ENCODE peak calls at places on chromosome 18, in seven cellular contexts. K, O, B, Z, M, E and D are unnamed samples.

GRCh38 chr18:67665266-67665665 is 148.7 kb upstream of the DSEL start:
- DNase-seq in K (no peak), O (no peak), B (no peak), Z (no peak), M (no peak), E (no peak), D (no peak)

GRCh38 chr18:40687401-40687800 is 1267.6 kb upstream of the PIK3C3 start:
- DNase-seq in K (no peak), O (no peak), B (no peak), Z (no peak), M (no peak), E (no peak), D (no peak)

GRCh38 chr18:10351221-10351795 is 103.1 kb upstream of the APCDD1 start:
- DNase-seq in K (no peak), O (no peak), B (no peak), Z (no peak), M (no peak), E (no peak), D (no peak)

GRCh38 chr18:21897811-21898210 is 157.2 kb downstream of the MIB1 start:
- DNase-seq in K (peak; percentile 76), O (no peak), B (peak; percentile 72), Z (no peak), M (peak; percentile 55), E (no peak), D (no peak)

GRCh38 chr18:26549103-26549485 is 741 bp upstream of the KCTD1 start:
- DNase-seq in K (peak; percentile 52), O (peak; percentile 70), B (peak; percentile 69), Z (no peak), M (no peak), E (peak; percentile 80), D (peak; percentile 75)

GRCh38 chr18:62485684-62486083 is 37.1 kb upstream of the ZCCHC2 start:
- DNase-seq in K (peak; percentile 36), O (no peak), B (no peak), Z (no peak), M (no peak), E (no peak), D (no peak)

GRCh38 chr18:76351961-76352581 is 143.0 kb downstream of the ZNF516 start:
- DNase-seq in K (peak; percentile 41), O (peak; percentile 72), B (peak; percentile 92), Z (peak; percentile 71), M (peak; percentile 94), E (no peak), D (no peak)

GRCh38 chr18:21656402-21656801 is 44.3 kb downstream of the SNRPD1 start:
- DNase-seq in K (no peak), O (no peak), B (no peak), Z (no peak), M (no peak), E (no peak), D (no peak)

GRCh38 chr18:76493213-76494107 is 1.6 kb downstream of the ZNF516 start:
- DNase-seq in K (peak; percentile 60), O (no peak), B (peak; percentile 33), Z (no peak), M (peak; percentile 68), E (no peak), D (no peak)

GRCh38 chr18:57542126-57542525 is 44.4 kb downstream of the FECH start:
- DNase-seq in K (no peak), O (no peak), B (no peak), Z (no peak), M (no peak), E (no peak), D (no peak)

GRCh38 chr18:46481847-46482245 is 175.2 kb downstream of the LOXHD1 start:
- DNase-seq in K (no peak), O (no peak), B (no peak), Z (no peak), M (no peak), E (no peak), D (no peak)

GRCh38 chr18:37334494-37335125 is 231.0 kb downstream of the CELF4 start:
- DNase-seq in K (no peak), O (no peak), B (peak; percentile 78), Z (no peak), M (no peak), E (no peak), D (no peak)

GRCh38 chr18:5851998-5852397 is 43.3 kb downstream of the TMEM200C start:
- DNase-seq in K (no peak), O (no peak), B (no peak), Z (no peak), M (no peak), E (no peak), D (no peak)

GRCh38 chr18:13539050-13539449 is 187.3 kb downstream of the FAM210A start:
- DNase-seq in K (peak; percentile 67), O (no peak), B (no peak), Z (no peak), M (no peak), E (no peak), D (peak; percentile 74)

GRCh38 chr18:22564036-22564435 is 146.3 kb upstream of the CTAGE1 start:
- DNase-seq in K (no peak), O (no peak), B (no peak), Z (no peak), M (no peak), E (no peak), D (no peak)

GRCh38 chr18:63317982-63318881 is 1.3 kb downstream of the BCL2 start:
- DNase-seq in K (peak; percentile 84), O (peak; percentile 83), B (peak; percentile 79), Z (peak; percentile 42), M (peak; percentile 83), E (peak; percentile 96), D (peak; percentile 87)

GRCh38 chr18:23356915-23357421 is 96.1 kb upstream of the RIOK3 start:
- DNase-seq in K (no peak), O (no peak), B (no peak), Z (no peak), M (no peak), E (no peak), D (no peak)

GRCh38 chr18:61892683-61893303 is at the start of gene RNF152:
- DNase-seq in K (peak; percentile 54), O (peak; percentile 63), B (peak; percentile 75), Z (peak; percentile 39), M (peak; percentile 43), E (no peak), D (no peak)

GRCh38 chr18:32848836-32849235 is 76.0 kb upstream of the KLHL14 start:
- DNase-seq in K (no peak), O (no peak), B (no peak), Z (no peak), M (no peak), E (no peak), D (no peak)

GRCh38 chr18:78949216-78949615 is 30.4 kb upstream of the SALL3 start:
- DNase-seq in K (no peak), O (no peak), B (no peak), Z (no peak), M (no peak), E (no peak), D (no peak)

GRCh38 chr18:45856526-45856925 is 31.1 kb downstream of the SIGLEC15 start:
- DNase-seq in K (no peak), O (no peak), B (no peak), Z (no peak), M (no peak), E (no peak), D (no peak)

GRCh38 chr18:12811191-12811950 is 72.7 kb downstream of the PTPN2 start:
- DNase-seq in K (no peak), O (no peak), B (no peak), Z (no peak), M (no peak), E (no peak), D (no peak)

GRCh38 chr18:73827801-73828200 is 319.8 kb downstream of the FBXO15 start:
- DNase-seq in K (no peak), O (no peak), B (no peak), Z (no peak), M (no peak), E (no peak), D (no peak)

GRCh38 chr18:23872701-23873550 is 141.6 kb upstream of the TTC39C start:
- DNase-seq in K (peak; percentile 90), O (no peak), B (no peak), Z (no peak), M (no peak), E (no peak), D (no peak)

GRCh38 chr18:67104700-67105284 is 411.7 kb downstream of the DSEL start:
- DNase-seq in K (peak; percentile 43), O (peak; percentile 65), B (peak; percentile 24), Z (no peak), M (peak; percentile 16), E (no peak), D (no peak)

GRCh38 chr18:21306368-21306767 is 64.3 kb downstream of the GREB1L start:
- DNase-seq in K (no peak), O (no peak), B (no peak), Z (no peak), M (no peak), E (no peak), D (no peak)

GRCh38 chr18:31555971-31556747 is 35.5 kb upstream of the TTR start:
- DNase-seq in K (peak; percentile 56), O (no peak), B (peak; percentile 44), Z (no peak), M (peak; percentile 33), E (no peak), D (no peak)

DNA sequence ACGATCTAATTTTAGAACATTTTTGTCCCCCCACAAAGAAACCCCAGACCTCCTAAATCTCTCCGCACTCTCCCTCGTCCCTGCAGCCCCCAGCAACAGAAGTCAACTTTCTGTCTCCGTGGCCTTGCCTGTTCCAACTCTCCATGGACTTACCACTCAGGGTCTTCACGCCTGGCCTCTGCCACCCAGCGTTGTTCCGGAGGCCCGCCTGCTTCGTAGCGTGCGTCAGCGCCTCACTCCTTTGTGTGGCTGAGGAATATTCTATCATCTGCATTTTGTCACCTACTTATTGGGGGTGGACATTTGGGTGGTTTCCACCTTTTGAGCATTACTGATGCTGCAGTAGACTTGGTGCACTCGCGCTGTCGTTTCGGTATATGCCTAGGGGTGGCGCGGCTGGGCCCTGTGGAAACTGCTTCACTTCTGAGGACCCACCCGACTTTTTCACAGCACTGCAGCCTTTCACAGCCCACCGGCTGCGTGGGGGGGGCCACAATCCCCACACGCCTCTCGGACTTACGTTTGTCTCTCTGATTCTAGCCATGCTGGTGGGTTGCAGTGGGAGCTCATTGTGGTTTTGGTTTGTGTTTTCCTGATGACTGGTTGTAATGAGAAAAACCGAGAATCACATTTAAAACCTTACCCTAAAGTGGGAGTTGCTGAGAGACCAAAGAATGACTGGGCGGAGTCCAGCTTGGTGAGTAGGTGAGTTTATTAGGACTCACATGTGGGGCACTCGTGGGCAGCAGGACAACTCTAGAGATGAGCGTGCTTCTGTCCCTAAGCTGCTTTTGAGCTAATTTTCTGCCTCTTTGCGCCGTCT is 1.4 kb upstream of the HSBP1L1 start:
- DNase-seq in K (peak; percentile 32), O (no peak), B (no peak), Z (no peak), M (no peak), E (no peak), D (no peak)
- TF ChIP-seq CTCF in K (no peak), O (no peak), B (no peak), Z (no peak), M (no peak), E (no peak), D (no peak)

GRCh38 chr18:2687390-2688001 is 32.0 kb downstream of the SMCHD1 start:
- DNase-seq in K (no peak), O (no peak), B (no peak), Z (no peak), M (no peak), E (no peak), D (no peak)
- H3K27ac ChIP-seq in K (no peak overlapping the region), O (no peak overlapping the region), B (no peak overlapping the region), Z (peak overlapping the region; percentile 13), M (no peak overlapping the region), E (peak overlapping the region; percentile 65), D (no peak overlapping the region)

GRCh38 chr18:58657494-58657893 is 13.8 kb upstream of the MALT1 start:
- DNase-seq in K (no peak), O (no peak), B (no peak), Z (no peak), M (no peak), E (no peak), D (no peak)
- H3K4me3 ChIP-seq in K (no peak overlapping the region), O (no peak overlapping the region), B (no peak overlapping the region), Z (no peak overlapping the region), M (no peak overlapping the region), E (no peak overlapping the region), D (no peak overlapping the region)

GRCh38 chr18:54775686-54776085 is 52.6 kb upstream of the RAB27B start:
- DNase-seq in K (no peak), O (no peak), B (peak; percentile 15), Z (no peak), M (no peak), E (no peak), D (no peak)
- TF ChIP-seq CTCF in K (no peak), O (no peak), B (peak; percentile 69), Z (no peak), M (no peak), E (no peak), D (no peak)